ENCODE peak calls at places on chromosomes 4 and X, in five cellular contexts. F is OCI-LY7, C is GM23338, T is neural progenitor cell, E is GM23248. Y is an unnamed sample.

GRCh38 chrX:74248889-74249288 is 55.1 kb upstream of the ZCCHC13 start:
- DNase-seq in T (peak), E (peak), F (no peak), C (peak), Y (peak)

GRCh38 chr4:137981277-137981676 is 260.9 kb downstream of the SLC7A11 start:
- DNase-seq in C (no peak), E (peak), T (no peak), F (no peak), Y (no peak)

GRCh38 chr4:152990471-152991131 is 54.5 kb downstream of the FHDC1 start:
- DNase-seq in C (no peak), T (no peak), F (no peak), E (no peak), Y (no peak)

GRCh38 chrX:30577362-30577961 is at the start of gene TASL:
- DNase-seq in E (no peak), C (no peak), T (no peak), F (peak), Y (no peak)

GRCh38 chr4:150579591-150580234 is 2.2 kb upstream of the MAB21L2 start:
- DNase-seq in E (peak), F (no peak), C (peak), T (peak), Y (peak)

GRCh38 chrX:39518451-39519212 is 579.1 kb downstream of the BCOR start:
- DNase-seq in T (peak), E (peak), C (no peak), F (no peak), Y (no peak)

GRCh38 chrX:46576458-46576857 is 2.9 kb downstream of the CHST7 start:
- DNase-seq in T (no peak), C (no peak), E (peak), F (no peak), Y (no peak)

GRCh38 chrX:134669378-134670098 is 11.3 kb upstream of the PLAC1 start:
- DNase-seq in F (no peak), T (no peak), E (peak), C (no peak), Y (peak)

GRCh38 chr4:35503435-35503834 is 740.9 kb downstream of the ARAP2 start:
- DNase-seq in F (no peak), C (no peak), T (no peak), E (no peak), Y (no peak)

GRCh38 chr4:48343531-48343930 is 2.2 kb downstream of the SLAIN2 start:
- DNase-seq in C (no peak), E (peak), F (no peak), T (no peak), Y (no peak)

GRCh38 chr4:30863031-30863430 is 142.9 kb downstream of the PCDH7 start:
- DNase-seq in F (no peak), T (no peak), E (peak), C (no peak), Y (no peak)

GRCh38 chr4:74659576-74660411 is 134.5 kb downstream of the BTC start:
- DNase-seq in E (peak), F (no peak), T (no peak), C (no peak), Y (peak)

GRCh38 chrX:25198891-25199290 is 183.1 kb upstream of the ARX start:
- DNase-seq in C (no peak), F (no peak), E (no peak), T (no peak), Y (no peak)

GRCh38 chr4:4859010-4859798 is at the start of gene MSX1:
- DNase-seq in C (peak), E (peak), F (peak), T (peak), Y (peak)

GRCh38 chr4:157315968-157316367 is 95.4 kb downstream of the GRIA2 start:
- DNase-seq in C (no peak), F (no peak), E (peak), T (no peak), Y (no peak)

GRCh38 chr4:6118201-6118600 is 82.1 kb downstream of the JAKMIP1 start:
- DNase-seq in F (no peak), C (no peak), T (no peak), E (no peak), Y (no peak)

GRCh38 chr4:159705334-159705733 is 602.5 kb downstream of the RAPGEF2 start:
- DNase-seq in F (no peak), T (peak), E (no peak), C (no peak), Y (no peak)

GRCh38 chrX:44651347-44651746 is 108.7 kb upstream of the FUNDC1 start:
- DNase-seq in F (no peak), C (peak), E (no peak), T (peak), Y (no peak)

GRCh38 chr4:156291317-156291716 is 337.7 kb upstream of the CTSO start:
- DNase-seq in T (no peak), E (peak), F (no peak), C (no peak), Y (peak)

GRCh38 chrX:138859421-138859820 is 147.9 kb upstream of the FGF13 start:
- DNase-seq in C (no peak), E (peak), F (no peak), T (no peak), Y (no peak)

GRCh38 chrX:41722816-41723215 is 1.2 kb upstream of the GPR82 start:
- DNase-seq in C (no peak), E (peak), F (no peak), T (no peak), Y (no peak)

GRCh38 chr4:30716158-30716557 is 4.0 kb upstream of the PCDH7 start:
- DNase-seq in F (no peak), C (peak), T (peak), E (peak), Y (peak)

GRCh38 chrX:9318213-9318612 is 146.6 kb upstream of the TBL1X start:
- DNase-seq in T (no peak), C (no peak), F (no peak), E (no peak), Y (no peak)

GRCh38 chr4:52750819-52751348 is 341 bp downstream of the ERVMER34-1 start:
- DNase-seq in F (no peak), E (peak), T (no peak), C (peak), Y (peak)

GRCh38 chr4:67483868-67484602 is 61.3 kb downstream of the CENPC start:
- DNase-seq in C (peak), F (no peak), E (peak), T (peak), Y (no peak)

GRCh38 chrX:123860506-123860840 is 620 bp downstream of the XIAP start:
- DNase-seq in T (no peak), C (no peak), F (peak), E (no peak), Y (no peak)

GRCh38 chr4:102139132-102139573 is 206.1 kb downstream of the SLC39A8 start:
- DNase-seq in C (no peak), T (no peak), F (no peak), E (peak), Y (no peak)

GRCh38 chrX:47828984-47829383 is 7.7 kb upstream of the ZNF81 start:
- DNase-seq in E (no peak), C (no peak), T (no peak), F (no peak), Y (no peak)

GRCh38 chr4:9971711-9972110 is 49.6 kb downstream of the SLC2A9 start:
- DNase-seq in F (no peak), C (no peak), E (no peak), T (no peak), Y (no peak)

GRCh38 chr4:169361741-169362140 is 91.0 kb upstream of the SH3RF1 start:
- DNase-seq in T (no peak), E (no peak), F (no peak), C (no peak), Y (no peak)

DNA sequence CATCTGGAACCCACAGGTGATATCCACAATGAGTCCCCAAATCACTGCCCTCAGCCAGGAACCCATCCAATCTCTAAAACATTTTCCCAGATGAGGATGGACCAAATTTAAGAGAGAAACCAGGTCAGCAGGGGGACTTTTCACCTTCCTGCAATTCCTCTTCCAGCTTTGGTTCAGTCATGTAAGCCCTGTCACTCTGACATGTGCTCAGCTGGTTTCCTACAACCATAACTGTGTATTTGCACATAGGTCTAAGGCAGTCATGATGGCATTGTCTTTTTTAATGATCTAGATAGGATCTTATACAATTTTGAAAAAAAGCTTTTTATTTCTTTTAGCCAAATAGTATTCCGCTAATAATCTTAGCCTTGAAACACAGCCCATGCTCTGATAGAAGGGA is 6.5 kb downstream of the CXXC4 start:
- DNase-seq in T (no peak), E (no peak), F (no peak), C (no peak), Y (no peak)
- TF ChIP-seq EZH2phosphoT487 in T (no peak), E (no peak), F (no peak), C (no peak), Y (no peak)

GRCh38 chr4:70992354-70992753 is 1.1 kb upstream of the DCK start:
- DNase-seq in F (peak), T (peak), C (peak), E (no peak), Y (peak)
- TF ChIP-seq EZH2phosphoT487 in F (no peak), T (no peak), C (no peak), E (no peak), Y (no peak)

GRCh38 chr4:113602829-113603228 is 158.7 kb downstream of the CAMK2D start:
- DNase-seq in F (no peak), T (no peak), C (no peak), E (no peak), Y (no peak)

GRCh38 chr4:113603926-113604325 is 157.6 kb downstream of the CAMK2D start:
- DNase-seq in T (no peak), C (no peak), E (peak), F (no peak), Y (no peak)

GRCh38 chr4:113607147-113607720 is 154.3 kb downstream of the CAMK2D start:
- DNase-seq in F (peak), T (peak), C (no peak), E (no peak), Y (no peak)

GRCh38 chr4:113607998-113608397 is 153.5 kb downstream of the CAMK2D start:
- DNase-seq in F (no peak), E (no peak), T (no peak), C (no peak), Y (no peak)

DNA sequence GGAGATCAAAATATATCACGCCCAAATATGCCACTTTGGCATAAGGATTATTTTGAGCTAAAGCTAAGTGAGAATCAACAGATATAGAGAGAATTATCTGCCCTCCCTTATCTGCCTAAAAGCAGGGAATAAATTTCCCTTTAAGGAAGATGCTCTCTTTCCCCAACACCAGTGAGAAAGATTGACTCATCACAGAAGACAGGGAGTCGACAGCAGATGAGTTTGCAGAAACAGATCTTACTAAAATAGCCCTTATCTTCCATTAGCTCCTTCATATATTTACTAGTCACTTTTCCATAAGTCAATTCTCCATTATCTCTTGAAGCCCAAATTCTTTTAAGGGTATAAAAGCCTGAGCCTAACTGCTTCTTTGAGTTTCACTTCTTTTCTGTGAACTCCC is 156.6 kb downstream of the CAMK2D start:
- DNase-seq in C (no peak), E (peak), F (no peak), T (no peak), Y (no peak)
- TF ChIP-seq EZH2phosphoT487 in C (no peak), E (no peak), F (no peak), T (no peak), Y (no peak)

DNA sequence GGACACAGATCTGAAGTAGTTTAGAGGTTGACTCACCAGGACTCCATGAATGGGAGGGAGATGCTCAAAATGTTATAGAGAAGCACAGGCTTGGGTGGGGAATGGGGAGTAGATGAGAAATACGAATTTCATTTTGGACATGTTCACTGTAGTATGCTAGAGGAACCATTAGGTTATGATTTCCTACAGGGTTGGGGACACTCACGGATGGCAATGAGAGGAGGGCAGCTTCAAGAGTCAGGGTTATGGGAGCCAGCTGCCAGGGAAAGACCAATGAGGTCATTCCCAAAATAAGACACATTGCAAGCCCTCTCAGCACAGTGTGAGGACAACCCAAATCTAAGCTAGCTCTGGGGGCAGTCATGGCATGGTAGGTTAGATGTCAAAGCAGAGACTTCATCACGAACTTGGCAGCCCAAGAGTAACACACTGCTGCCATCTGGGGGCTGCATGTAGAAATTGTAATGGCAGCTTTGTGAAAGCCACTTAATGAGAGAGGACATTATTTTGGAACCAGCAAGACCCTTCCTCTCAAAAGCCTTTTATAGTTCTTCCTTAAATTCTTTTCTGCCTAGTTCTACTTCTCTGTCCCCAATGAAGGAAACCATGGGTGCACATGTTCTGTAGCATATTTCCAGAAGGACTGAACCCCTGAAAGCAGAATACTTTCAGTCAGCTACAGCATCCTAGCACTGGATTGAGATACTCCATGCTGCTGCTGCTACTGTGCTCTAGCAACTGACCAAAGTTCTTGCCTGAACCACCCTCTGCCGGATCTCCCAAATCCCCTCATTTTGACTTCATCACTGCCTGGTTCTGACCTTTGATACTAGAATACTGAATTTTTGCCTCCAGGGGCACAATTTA is 16.2 kb upstream of the ZCCHC12 start:
- DNase-seq in T (peak), E (peak), F (peak), C (peak), Y (peak)
- TF ChIP-seq EZH2phosphoT487 in T (no peak), E (no peak), F (no peak), C (no peak), Y (no peak)

DNA sequence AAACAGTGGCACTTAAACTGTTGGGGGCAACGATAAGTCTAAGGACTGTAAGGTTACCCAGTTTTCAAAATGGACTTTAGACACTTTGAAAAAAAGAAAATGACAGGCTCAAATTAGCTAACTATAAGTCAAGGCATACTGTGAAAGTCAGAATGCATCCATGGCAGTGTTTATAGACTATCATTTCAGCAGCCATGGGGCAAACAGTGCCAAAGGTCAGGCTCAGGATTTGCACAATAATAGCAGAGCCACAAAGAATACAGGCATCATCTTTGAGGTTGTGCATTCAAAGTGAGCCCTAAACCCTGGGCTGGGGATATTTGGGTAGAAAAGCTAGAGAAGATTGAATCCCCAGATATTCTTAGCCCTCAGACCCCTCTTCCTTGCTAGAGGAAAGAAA is 104.5 kb downstream of the CXCL13 start:
- DNase-seq in T (no peak), F (no peak), E (no peak), C (no peak), Y (peak)
- TF ChIP-seq EZH2phosphoT487 in T (no peak), F (no peak), E (no peak), C (no peak), Y (no peak)

DNA sequence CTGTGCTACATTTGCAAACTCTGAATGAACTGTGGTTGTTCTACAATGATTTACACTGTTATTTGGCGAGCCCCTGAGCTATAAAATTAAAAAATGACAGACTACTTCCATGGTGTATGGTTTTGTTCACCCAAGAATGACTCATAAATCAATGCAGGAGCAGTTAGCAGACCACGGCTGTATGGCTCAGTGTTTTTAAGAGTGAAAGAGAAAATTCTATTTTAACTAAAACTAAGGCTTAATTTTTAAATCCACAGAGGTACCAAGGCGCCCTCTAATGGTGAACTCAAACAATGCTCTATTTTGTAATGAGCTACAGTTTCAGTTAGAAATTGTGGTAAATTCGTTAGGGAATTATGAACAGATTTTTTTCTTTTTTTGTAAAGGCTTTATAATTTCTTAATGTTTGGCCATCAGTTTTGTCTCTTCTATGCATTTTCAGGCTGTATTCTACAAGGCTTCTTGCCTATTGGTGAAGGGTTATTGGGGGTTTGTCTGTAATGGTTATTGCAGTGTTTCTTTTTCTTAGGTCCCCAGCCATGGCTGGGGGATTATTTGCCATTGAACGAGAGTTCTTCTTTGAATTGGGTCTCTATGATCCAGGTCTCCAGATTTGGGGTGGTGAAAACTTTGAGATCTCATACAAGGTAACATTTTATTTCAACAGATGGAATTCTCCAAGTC is 32.5 kb downstream of the HMGB2 start:
- DNase-seq in F (peak), T (peak), E (peak), C (peak), Y (peak)
- TF ChIP-seq EZH2phosphoT487 in F (no peak), T (no peak), E (no peak), C (no peak), Y (no peak)